ENCODE peak calls at places on chromosomes 13 and 19, in seven cellular contexts. Y is lower lobe of right lung, W is stromal cell of bone marrow, L is NCI-H1105 treated with DMSO at 0.1 percent for 48 hours, U is H4, G is M059J, S is left ventricle myocardium inferior. X is an unnamed sample.

GRCh38 chr19:459724-460511 is 915 bp downstream of the SHC2 start:
- DNase-seq in Y (no peak), W (no peak), L (peak), U (peak), G (peak), S (peak), X (peak)

GRCh38 chr19:4575267-4575793 is 15.8 kb upstream of the SEMA6B start:
- DNase-seq in Y (no peak), W (peak), L (no peak), U (peak), G (peak), S (peak), X (no peak)

GRCh38 chr13:21420706-21421105 is 38.4 kb downstream of the ZDHHC20 start:
- DNase-seq in Y (no peak), W (no peak), L (no peak), U (peak), G (peak), S (no peak), X (no peak)

GRCh38 chr13:48896312-48896711 is 79.4 kb upstream of the FNDC3A start:
- DNase-seq in Y (no peak), W (no peak), L (no peak), U (peak), G (peak), S (no peak), X (no peak)

GRCh38 chr19:10780368-10780767 is 55.6 kb downstream of the TMED1 start:
- DNase-seq in Y (peak), W (peak), L (no peak), U (no peak), G (peak), S (no peak), X (no peak)

GRCh38 chr13:109704771-109705628 is 81.4 kb downstream of the IRS2 start:
- DNase-seq in Y (peak), W (no peak), L (no peak), U (no peak), G (no peak), S (peak), X (peak)

GRCh38 chr19:56637976-56638555 is 4.9 kb upstream of the SMIM17 start:
- DNase-seq in Y (no peak), W (peak), L (no peak), U (peak), G (peak), S (peak), X (peak)

GRCh38 chr13:29835280-29836061 is 14.9 kb downstream of the UBL3 start:
- DNase-seq in Y (no peak), W (no peak), L (no peak), U (no peak), G (no peak), S (no peak), X (no peak)

GRCh38 chr13:114309806-114310410 is 4.4 kb upstream of the CHAMP1 start:
- DNase-seq in Y (no peak), W (no peak), L (no peak), U (no peak), G (no peak), S (no peak), X (no peak)

GRCh38 chr19:45311640-45312039 is 11.0 kb downstream of the CKM start:
- DNase-seq in Y (peak), W (no peak), L (no peak), U (no peak), G (no peak), S (no peak), X (no peak)

GRCh38 chr13:111115051-111115840 is at the start of gene ARHGEF7:
- DNase-seq in Y (no peak), W (no peak), L (peak), U (no peak), G (no peak), S (no peak), X (no peak)

GRCh38 chr19:406999-407491 is 1.9 kb downstream of the C2CD4C start:
- DNase-seq in Y (no peak), W (no peak), L (no peak), U (no peak), G (no peak), S (no peak), X (peak)

GRCh38 chr19:29107831-29108230 is 105.1 kb downstream of the UQCRFS1 start:
- DNase-seq in Y (no peak), W (no peak), L (no peak), U (no peak), G (no peak), S (no peak), X (no peak)

GRCh38 chr19:58515259-58515658 is 3.5 kb upstream of the SLC27A5 start:
- DNase-seq in Y (no peak), W (no peak), L (no peak), U (no peak), G (no peak), S (no peak), X (no peak)

GRCh38 chr19:49679832-49680472 is 2.9 kb downstream of the PRMT1 start:
- DNase-seq in Y (no peak), W (no peak), L (no peak), U (no peak), G (no peak), S (no peak), X (no peak)

GRCh38 chr19:30340724-30341595 is 31.2 kb upstream of the ZNF536 start:
- DNase-seq in Y (no peak), W (no peak), L (no peak), U (peak), G (no peak), S (no peak), X (no peak)

X was measured in mucosa of descending colon.